ENCODE peak calls at places on chromosomes 1 and 21, in four cellular contexts. B is GM10248, C is endodermal cell, K is A549. H is an unnamed sample.

GRCh38 chr1:47941609-47942237 is 55.5 kb downstream of the TRABD2B start:
- DNase-seq in B (no peak), C (no peak), K (peak), H (no peak)

GRCh38 chr1:45929257-45929687 is 125.9 kb downstream of the MAST2 start:
- DNase-seq in B (no peak), C (peak), K (peak), H (no peak)

GRCh38 chr21:44940116-44940631 is 345 bp downstream of the SLX9 start:
- DNase-seq in B (no peak), C (no peak), K (no peak), H (no peak)

GRCh38 chr1:234865171-234866006 is 255.4 kb upstream of the IRF2BP2 start:
- DNase-seq in B (no peak), C (peak), K (no peak), H (no peak)

GRCh38 chr1:240555524-240555923 is 56.4 kb downstream of the GREM2 start:
- DNase-seq in B (no peak), C (no peak), K (no peak), H (no peak)

GRCh38 chr21:41600556-41600955 is 92.6 kb upstream of the TMPRSS2 start:
- DNase-seq in B (no peak), C (peak), K (no peak), H (no peak)

GRCh38 chr1:101308001-101308659 is 71.3 kb downstream of the S1PR1 start:
- DNase-seq in B (no peak), C (no peak), K (no peak), H (no peak)

GRCh38 chr1:16226495-16227179 is 10.3 kb downstream of the CPLANE2 start:
- DNase-seq in B (no peak), C (peak), K (no peak), H (peak)

GRCh38 chr1:214285622-214286440 is 4.9 kb downstream of the SMYD2 start:
- DNase-seq in B (no peak), C (no peak), K (no peak), H (no peak)

GRCh38 chr21:36709030-36709867 is 10.3 kb downstream of the SIM2 start:
- DNase-seq in B (peak), C (peak), K (no peak), H (no peak)

GRCh38 chr1:156126043-156126700 is 11.7 kb downstream of the LMNA start:
- DNase-seq in B (peak), C (peak), K (peak), H (no peak)

GRCh38 chr1:228090613-228091081 is 8.1 kb downstream of the ARF1 start:
- DNase-seq in B (no peak), C (peak), K (no peak), H (no peak)

DNA sequence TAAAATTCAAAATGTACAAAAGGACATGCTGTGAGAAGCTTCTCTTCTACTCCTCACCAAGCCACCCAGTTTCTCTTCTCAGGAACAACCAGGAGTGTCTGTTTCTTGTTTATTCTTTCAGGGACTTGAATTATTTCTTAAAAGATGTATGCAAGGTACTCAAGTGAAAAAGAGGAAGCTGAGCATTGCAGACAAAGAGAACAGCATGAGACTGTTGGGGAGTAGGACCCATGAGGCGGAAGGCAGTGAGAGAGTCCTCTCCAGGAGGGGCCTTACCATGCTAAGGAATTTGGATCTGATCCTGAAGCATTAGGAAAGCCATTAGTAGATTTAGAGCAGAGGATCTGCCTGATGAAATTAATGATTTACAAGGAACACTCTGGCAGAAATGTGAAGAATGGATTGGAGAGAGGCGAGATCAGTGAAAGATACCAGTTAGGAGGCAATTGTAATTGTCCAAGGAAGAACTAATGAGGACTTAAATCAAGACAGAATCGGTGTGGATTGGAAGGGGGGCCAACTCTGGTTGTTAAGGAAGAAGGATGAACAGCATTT is 14.7 kb upstream of the SSX2IP start:
- DNase-seq in B (no peak), C (no peak), K (no peak), H (no peak)
- TF ChIP-seq CTCF in B (no peak), C (no peak), K (no peak), H (no peak)

GRCh38 chr1:82517586-82517985 is 716.9 kb downstream of the ADGRL2 start:
- DNase-seq in B (no peak), C (peak), K (no peak), H (peak)
- TF ChIP-seq CTCF in B (no peak), C (peak), K (no peak), H (no peak)

GRCh38 chr1:173057984-173058383 is 7.2 kb upstream of the TNFSF18 start:
- DNase-seq in B (no peak), C (no peak), K (no peak), H (no peak)

GRCh38 chr1:173050865-173051264 is at the start of gene TNFSF18:
- DNase-seq in B (no peak), C (no peak), K (no peak), H (no peak)

GRCh38 chr1:173062156-173062938 is 11.6 kb upstream of the TNFSF18 start:
- DNase-seq in B (no peak), C (no peak), K (peak), H (no peak)

GRCh38 chr1:173052681-173053196 is 2.0 kb upstream of the TNFSF18 start:
- DNase-seq in B (no peak), C (no peak), K (no peak), H (no peak)

GRCh38 chr1:173056355-173056754 is 5.6 kb upstream of the TNFSF18 start:
- DNase-seq in B (no peak), C (no peak), K (no peak), H (no peak)
- TF ChIP-seq CTCF in B (no peak), C (no peak), K (no peak), H (no peak)

DNA sequence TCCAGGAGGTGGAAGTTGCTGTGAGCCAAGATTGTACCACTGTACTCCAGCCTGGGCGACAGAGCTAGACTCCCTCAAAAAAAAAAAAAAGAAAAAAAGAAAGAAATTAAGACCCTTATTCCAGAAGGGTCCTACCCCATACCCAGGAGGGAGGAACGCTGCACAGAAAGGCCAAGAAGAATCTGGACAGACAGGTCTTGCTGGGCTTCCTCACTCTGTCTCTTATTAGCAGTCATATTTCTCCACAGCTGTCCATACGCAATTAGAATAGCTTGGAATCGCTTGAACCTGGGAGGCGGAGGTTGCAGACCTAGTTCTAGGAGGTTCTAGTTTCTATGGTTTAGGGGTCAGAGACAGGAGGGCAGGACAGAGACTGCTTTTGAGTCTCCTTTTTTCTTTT is 3.2 kb upstream of the PAQR7 start:
- DNase-seq in B (no peak), C (no peak), K (no peak), H (no peak)
- TF ChIP-seq CTCF in B (no peak), C (no peak), K (no peak), H (no peak)

H was measured in neural crest cell.